ENCODE peak calls at places on chromosomes 16 and 17, in four cellular contexts. N, E, V and T are unnamed samples.

GRCh38 chr16:9597967-9598730 is 506.7 kb downstream of the HAPSTR1 start:
- DNase-seq in N (no peak), E (no peak), V (no peak), T (no peak)

GRCh38 chr16:79599256-79599836 is 1.2 kb downstream of the MAF start:
- DNase-seq in N (no peak), E (peak), V (peak), T (peak)

GRCh38 chr17:67452681-67453554 is 75.8 kb downstream of the PITPNC1 start:
- DNase-seq in N (no peak), E (no peak), V (no peak), T (no peak)

GRCh38 chr17:38750312-38751121 is 2.0 kb upstream of the PSMB3 start:
- DNase-seq in N (no peak), E (peak), V (peak), T (no peak)

GRCh38 chr16:67613808-67614207 is 31.1 kb upstream of the CARMIL2 start:
- DNase-seq in N (no peak), E (peak), V (no peak), T (no peak)

GRCh38 chr17:8158267-8159031 is 4.3 kb downstream of the VAMP2 start:
- DNase-seq in N (peak), E (peak), V (peak), T (peak)

GRCh38 chr17:73192894-73193701 is at the start of gene COG1:
- DNase-seq in N (no peak), E (peak), V (peak), T (peak)

GRCh38 chr16:86783626-86784266 is 205.4 kb downstream of the FOXL1 start:
- DNase-seq in N (peak), E (no peak), V (no peak), T (no peak)

GRCh38 chr16:53968454-53968853 is 264.5 kb downstream of the FTO start:
- DNase-seq in N (no peak), E (no peak), V (no peak), T (no peak)

GRCh38 chr16:30953511-30954124 is 3.9 kb upstream of the SETD1A start:
- DNase-seq in N (no peak), E (peak), V (peak), T (peak)

GRCh38 chr17:39462644-39463375 is 1.5 kb downstream of the CDK12 start:
- DNase-seq in N (no peak), E (peak), V (no peak), T (peak)

GRCh38 chr17:56937688-56938087 is 23.2 kb downstream of the COIL start:
- DNase-seq in N (no peak), E (no peak), V (no peak), T (no peak)

GRCh38 chr16:82059983-82060421 is 24.9 kb downstream of the HSD17B2 start:
- DNase-seq in N (no peak), E (no peak), V (no peak), T (no peak)

GRCh38 chr16:47644166-47644565 is 183.0 kb downstream of the PHKB start:
- DNase-seq in N (peak), E (no peak), V (no peak), T (peak)

GRCh38 chr17:35731932-35732805 is 730 bp downstream of the RASL10B start:
- DNase-seq in N (no peak), E (peak), V (no peak), T (peak)

GRCh38 chr17:74210191-74211140 is 2.9 kb upstream of the TTYH2 start:
- DNase-seq in N (no peak), E (peak), V (peak), T (peak)

GRCh38 chr16:17334096-17334495 is 136.7 kb downstream of the XYLT1 start:
- DNase-seq in N (no peak), E (no peak), V (no peak), T (no peak)

GRCh38 chr17:68368387-68368786 is 77.1 kb downstream of the ARSG start:
- DNase-seq in N (no peak), E (no peak), V (no peak), T (no peak)

GRCh38 chr16:22786284-22786683 is 27.7 kb upstream of the HS3ST2 start:
- DNase-seq in N (no peak), E (no peak), V (no peak), T (no peak)